ENCODE peak calls at places on chromosomes 4 and X, in eight cellular contexts. L, U, E, N, R, H, A and T are unnamed samples. For H3K4me1, the result is how much of the 10 kb centered on the place peaks cover.

GRCh38 chr4:36256398-36256828 is 12.1 kb upstream of the ARAP2 start:
- DNase-seq in U (no peak), N (no peak), E (no peak), L (no peak), H (no peak), R (no peak), A (no peak), T (no peak)

GRCh38 chr4:147787204-147787603 is 55.3 kb downstream of the ARHGAP10 start:
- DNase-seq in N (no peak), H (peak), U (no peak), L (no peak), R (no peak), A (no peak), E (no peak), T (no peak)

GRCh38 chr4:47703964-47704363 is 133.9 kb downstream of the CORIN start:
- DNase-seq in E (no peak), N (no peak), A (no peak), H (no peak), R (no peak), U (no peak), L (no peak), T (no peak)

GRCh38 chrX:35289952-35290351 is 347.4 kb downstream of the FAM47B start:
- DNase-seq in A (no peak), N (no peak), H (peak), L (no peak), E (no peak), U (no peak), R (no peak), T (no peak)

GRCh38 chr4:182807346-182807745 is 109.8 kb downstream of the DCTD start:
- DNase-seq in E (no peak), H (peak), L (no peak), U (no peak), N (no peak), A (no peak), R (no peak), T (peak)

GRCh38 chr4:75844151-75844662 is 58.0 kb downstream of the PPEF2 start:
- DNase-seq in H (peak), L (no peak), A (no peak), U (no peak), R (no peak), N (no peak), E (no peak), T (no peak)

GRCh38 chr4:36224969-36225903 is 19.1 kb downstream of the ARAP2 start:
- DNase-seq in L (no peak), U (no peak), E (no peak), H (no peak), N (no peak), A (no peak), R (no peak), T (no peak)

GRCh38 chr4:164169591-164169990 is 584.3 kb upstream of the SMIM31 start:
- DNase-seq in R (no peak), L (no peak), H (peak), N (no peak), U (no peak), A (no peak), E (no peak), T (no peak)

GRCh38 chr4:77308843-77309242 is 151.8 kb downstream of the CCNG2 start:
- DNase-seq in N (no peak), R (no peak), E (no peak), L (no peak), U (no peak), H (peak), A (no peak), T (no peak)

GRCh38 chrX:1384738-1385250 is 7.1 kb downstream of the SLC25A6 start:
- DNase-seq in U (no peak), A (no peak), L (no peak), H (no peak), E (peak), R (peak), N (peak), T (peak)

GRCh38 chrX:29388509-29388908 is 801.3 kb downstream of the IL1RAPL1 start:
- DNase-seq in A (no peak), N (no peak), H (no peak), E (no peak), R (no peak), U (no peak), L (no peak), T (no peak)

GRCh38 chrX:19747672-19748610 is 139.5 kb downstream of the SH3KBP1 start:
- DNase-seq in N (no peak), A (peak), R (peak), U (no peak), E (peak), L (peak), H (no peak), T (no peak)

GRCh38 chr4:154465085-154465484 is 26.5 kb downstream of the DCHS2 start:
- DNase-seq in E (no peak), U (no peak), R (no peak), L (no peak), A (no peak), H (no peak), N (no peak), T (no peak)

GRCh38 chrX:55624403-55624802 is 1.2 kb downstream of the FOXR2 start:
- DNase-seq in A (no peak), N (no peak), R (no peak), E (no peak), U (no peak), H (no peak), L (no peak), T (no peak)

GRCh38 chr4:53196195-53196641 is 169.6 kb downstream of the SCFD2 start:
- DNase-seq in R (no peak), L (no peak), E (no peak), H (peak), N (no peak), U (no peak), A (no peak), T (no peak)

GRCh38 chr4:186725422-186726149 is 1.9 kb upstream of the FAT1 start:
- DNase-seq in N (no peak), E (peak), H (peak), A (no peak), L (peak), U (peak), R (no peak), T (peak)

GRCh38 chr4:138414202-138414601 is 172.1 kb upstream of the SLC7A11 start:
- DNase-seq in H (no peak), U (no peak), E (no peak), R (no peak), L (no peak), N (no peak), A (no peak), T (no peak)

GRCh38 chr4:124745988-124746801 is 33.7 kb upstream of the ANKRD50 start:
- DNase-seq in N (no peak), A (no peak), U (peak), H (peak), L (no peak), E (no peak), R (no peak), T (no peak)

GRCh38 chr4:11376146-11376545 is 52.5 kb downstream of the HS3ST1 start:
- DNase-seq in N (no peak), R (no peak), U (no peak), H (no peak), A (no peak), E (no peak), L (no peak), T (no peak)

GRCh38 chr4:137267024-137267423 is 265.3 kb downstream of the PCDH18 start:
- DNase-seq in U (no peak), N (no peak), A (no peak), R (no peak), L (no peak), E (no peak), H (no peak), T (no peak)

GRCh38 chrX:107825698-107826285 is at the start of gene MID2:
- DNase-seq in E (peak), L (peak), N (peak), H (peak), R (peak), U (peak), A (peak), T (peak)

GRCh38 chr4:145939241-145939640 is 618 bp upstream of the ZNF827 start:
- DNase-seq in N (no peak), U (no peak), A (no peak), L (no peak), H (peak), E (no peak), R (no peak), T (no peak)

GRCh38 chr4:150540959-150541360 is 41.0 kb upstream of the MAB21L2 start:
- DNase-seq in R (no peak), U (no peak), A (no peak), N (no peak), L (no peak), H (no peak), E (no peak), T (no peak)

GRCh38 chr4:127509155-127509554 is 123.6 kb upstream of the INTU start:
- DNase-seq in N (no peak), L (no peak), H (no peak), R (no peak), U (no peak), A (no peak), E (no peak), T (no peak)

GRCh38 chrX:105018865-105019264 is 201.6 kb downstream of the TEX13A start:
- DNase-seq in N (no peak), E (no peak), H (peak), L (no peak), U (no peak), R (no peak), A (no peak), T (no peak)

GRCh38 chrX:15087747-15088146 is 182.1 kb downstream of the ASB9 start:
- DNase-seq in L (no peak), E (no peak), H (no peak), R (no peak), N (no peak), U (no peak), A (no peak), T (no peak)

GRCh38 chr4:13535708-13536361 is 8.5 kb downstream of the NKX3-2 start:
- DNase-seq in H (no peak), R (peak), E (no peak), L (no peak), N (no peak), U (no peak), A (no peak), T (no peak)

GRCh38 chr4:55393461-55394320 is 2.1 kb upstream of the TMEM165 start:
- DNase-seq in H (no peak), U (no peak), L (no peak), R (no peak), A (no peak), N (no peak), E (no peak), T (no peak)

GRCh38 chr4:53840643-53841042 is 223.8 kb downstream of the CHIC2 start:
- DNase-seq in A (no peak), L (no peak), E (no peak), N (no peak), R (no peak), U (no peak), H (peak), T (no peak)

GRCh38 chr4:145216532-145216931 is 36.1 kb upstream of the OTUD4 start:
- DNase-seq in H (peak), U (no peak), R (no peak), L (no peak), A (no peak), E (no peak), N (no peak), T (no peak)

GRCh38 chrX:104151037-104151436 is 5.8 kb downstream of the SLC25A53 start:
- DNase-seq in A (no peak), H (no peak), E (no peak), L (no peak), N (no peak), R (no peak), U (no peak), T (no peak)

GRCh38 chrX:117835034-117835433 is 281.6 kb downstream of the KLHL13 start:
- DNase-seq in H (no peak), A (no peak), E (no peak), N (no peak), U (no peak), L (no peak), R (no peak), T (no peak)

GRCh38 chr4:55609393-55609821 is 17.4 kb upstream of the PDCL2 start:
- DNase-seq in N (no peak), H (no peak), U (no peak), E (no peak), L (no peak), R (no peak), A (no peak), T (peak)

GRCh38 chrX:149762696-149763614 is 10.9 kb upstream of the HSFX1 start:
- DNase-seq in A (no peak), R (peak), U (no peak), E (no peak), N (no peak), H (no peak), L (no peak), T (no peak)

GRCh38 chr4:1050486-1051213 is 39.2 kb downstream of the FGFRL1 start:
- DNase-seq in L (peak), E (no peak), N (peak), R (peak), U (no peak), H (no peak), A (no peak), T (peak)

GRCh38 chrX:65697915-65698796 is 30.7 kb downstream of the MSN start:
- DNase-seq in L (peak), A (peak), N (no peak), H (peak), R (peak), U (no peak), E (peak), T (no peak)

GRCh38 chrX:45447995-45448394 is 247.3 kb upstream of the DIPK2B start:
- DNase-seq in R (no peak), E (no peak), U (no peak), A (no peak), N (no peak), H (no peak), L (no peak), T (no peak)
- H3K4me1 ChIP-seq in R (under half), E (under half), U (under half), A (under half), N (under half), H (under half), L (under half), T (under half)

GRCh38 chrX:154380153-154380552 is 1.1 kb downstream of the EMD start:
- DNase-seq in U (peak), L (no peak), N (no peak), H (peak), E (no peak), A (no peak), R (peak), T (no peak)
- H3K4me1 ChIP-seq in U (under half), L (under half), N (under half), H (under half), E (under half), A (under half), R (under half), T (under half)

GRCh38 chrX:31190221-31190975 is 118.6 kb upstream of the FTHL17 start:
- DNase-seq in H (no peak), U (no peak), N (no peak), A (no peak), E (no peak), R (no peak), L (no peak), T (no peak)
- H3K4me1 ChIP-seq in H (under half), U (under half), N (under half), A (under half), E (under half), R (under half), L (under half), T (under half)

DNA sequence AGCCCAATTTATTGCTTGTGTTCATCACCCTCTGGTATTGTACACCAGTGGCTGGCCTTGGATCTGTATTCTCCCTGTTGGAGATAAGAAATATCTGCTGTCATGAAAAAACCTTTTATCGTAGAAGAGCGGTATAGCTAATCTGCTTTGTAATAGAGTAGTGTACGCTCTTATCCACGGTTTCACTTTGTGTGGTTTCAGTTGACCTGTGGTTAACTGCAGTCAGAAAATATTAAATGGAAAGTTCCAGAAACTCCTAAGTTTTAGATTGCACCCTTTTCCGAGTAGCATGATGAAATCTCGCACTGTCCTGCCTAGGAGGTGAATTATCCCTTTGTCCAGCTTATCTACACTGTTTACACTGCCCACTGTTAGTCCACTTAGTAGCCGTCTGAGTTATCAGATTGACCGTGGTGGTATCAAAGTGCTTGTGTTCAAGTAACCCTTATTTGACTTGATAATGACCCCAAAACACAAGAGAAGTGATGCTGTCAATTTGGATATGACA is 42.4 kb downstream of the KDM6A start:
- DNase-seq in R (no peak), A (no peak), U (no peak), N (no peak), E (no peak), L (no peak), H (peak), T (no peak)
- H3K4me1 ChIP-seq in R (under half), A (under half), U (under half), N (under half), E (under half), L (under half), H (under half), T (under half)

DNA sequence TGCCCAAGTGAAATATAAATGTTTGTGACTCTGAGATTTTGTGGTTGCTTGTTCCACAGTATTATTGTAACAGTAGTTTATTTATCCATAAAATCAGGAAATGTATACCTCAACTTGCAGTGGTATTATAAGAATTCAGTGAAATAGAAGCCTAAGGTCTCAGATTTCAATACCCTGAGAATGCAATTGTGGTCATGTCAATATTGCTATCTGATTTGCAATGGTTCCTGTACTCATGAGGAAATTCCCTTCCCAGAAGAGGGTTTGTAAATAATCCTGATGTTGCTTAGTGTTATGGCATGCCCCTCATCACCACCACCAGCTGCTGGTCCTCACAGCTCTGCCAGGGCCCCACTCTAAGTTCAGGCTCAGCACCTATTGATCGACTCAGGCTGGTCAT is 67.8 kb downstream of the SLC34A2 start:
- DNase-seq in H (no peak), L (no peak), N (no peak), R (no peak), U (no peak), E (no peak), A (no peak), T (no peak)
- H3K4me1 ChIP-seq in H (under half), L (under half), N (under half), R (under half), U (under half), E (under half), A (under half), T (under half)